ENCODE peak calls at places on chromosomes 5 and 9, in six cellular contexts. M is H1, B is GM12892, T is K562, R is GM12878, J is HepG2. V is an unnamed sample.

GRCh38 chr5:140324041-140324833 is 21.3 kb upstream of the PFDN1 start:
- DNase-seq in T (no peak), B (no peak), J (peak), R (no peak), M (no peak), V (no peak)

GRCh38 chr5:173764321-173765029 is 123.7 kb upstream of the CPEB4 start:
- DNase-seq in M (no peak), T (peak), B (no peak), J (peak), R (no peak), V (no peak)

GRCh38 chr9:34079181-34079580 is 30.5 kb upstream of the UBAP2 start:
- DNase-seq in J (no peak), R (no peak), M (no peak), T (peak), B (no peak), V (no peak)

GRCh38 chr5:65120371-65120967 is 351.7 kb downstream of the CWC27 start:
- DNase-seq in B (no peak), T (no peak), R (no peak), M (no peak), J (no peak), V (no peak)

GRCh38 chr5:91382530-91383026 is 539 bp downstream of the ARRDC3 start:
- DNase-seq in T (no peak), M (no peak), R (peak), J (peak), B (no peak), V (no peak)

GRCh38 chr5:171023508-171023907 is 161.7 kb downstream of the RANBP17 start:
- DNase-seq in M (no peak), T (no peak), B (no peak), R (no peak), J (no peak), V (no peak)

GRCh38 chr9:3006917-3007316 is 163.0 kb upstream of the PUM3 start:
- DNase-seq in B (no peak), R (no peak), M (no peak), J (no peak), T (no peak), V (no peak)

GRCh38 chr9:35606138-35606504 is 1.1 kb downstream of the TESK1 start:
- DNase-seq in J (no peak), T (peak), M (no peak), R (no peak), B (no peak), V (no peak)

GRCh38 chr5:38738898-38739743 is 106.7 kb upstream of the OSMR start:
- DNase-seq in B (no peak), J (no peak), R (no peak), M (no peak), T (no peak), V (no peak)

GRCh38 chr5:148586796-148587195 is 67.5 kb downstream of the HTR4 start:
- DNase-seq in R (no peak), T (no peak), J (no peak), B (no peak), M (no peak), V (no peak)

GRCh38 chr5:170348069-170348702 is 41.0 kb downstream of the KCNMB1 start:
- DNase-seq in T (no peak), J (no peak), M (no peak), R (no peak), B (no peak), V (no peak)

GRCh38 chr5:39176740-39177628 is 42.4 kb downstream of the FYB1 start:
- DNase-seq in J (no peak), T (no peak), B (no peak), R (peak), M (no peak), V (no peak)

GRCh38 chr5:150224483-150225027 is 34.7 kb downstream of the SLC6A7 start:
- DNase-seq in J (no peak), B (no peak), M (no peak), T (peak), R (no peak), V (no peak)

GRCh38 chr9:70679845-70680244 is 265.4 kb upstream of the KLF9 start:
- DNase-seq in M (no peak), B (no peak), J (no peak), T (no peak), R (no peak), V (no peak)

GRCh38 chr5:73668422-73669116 is 42.6 kb downstream of the ARHGEF28 start:
- DNase-seq in M (no peak), J (no peak), B (no peak), R (no peak), T (no peak), V (no peak)

GRCh38 chr9:137161558-137162483 is 8.0 kb downstream of the LRRC26 start:
- DNase-seq in R (no peak), T (peak), B (no peak), J (no peak), M (no peak), V (no peak)

GRCh38 chr9:8895498-8896224 is 1096.1 kb upstream of the DMAC1 start:
- DNase-seq in J (peak), B (no peak), M (no peak), R (no peak), T (no peak), V (no peak)

GRCh38 chr5:140242099-140242498 is 60.8 kb downstream of the PFDN1 start:
- DNase-seq in M (no peak), B (no peak), J (no peak), T (peak), R (no peak), V (no peak)

GRCh38 chr9:32928145-32928763 is 73.2 kb downstream of the APTX start:
- DNase-seq in R (no peak), B (no peak), J (no peak), M (no peak), T (no peak), V (no peak)

GRCh38 chr5:33370135-33370472 is 70.7 kb upstream of the TARS1 start:
- DNase-seq in B (no peak), T (no peak), M (no peak), J (no peak), R (no peak), V (no peak)

GRCh38 chr5:103565711-103566110 is 3.1 kb upstream of the NUDT12 start:
- DNase-seq in T (no peak), M (no peak), B (no peak), R (no peak), J (no peak), V (no peak)

GRCh38 chr5:130762031-130762430 is 403.0 kb downstream of the HINT1 start:
- DNase-seq in J (no peak), B (no peak), T (no peak), M (no peak), R (no peak), V (no peak)

GRCh38 chr5:37789991-37790390 is 49.9 kb downstream of the GDNF start:
- DNase-seq in J (no peak), T (no peak), B (no peak), M (no peak), R (no peak), V (no peak)

GRCh38 chr9:73780916-73781315 is 629.3 kb downstream of the ANXA1 start:
- DNase-seq in B (no peak), M (no peak), R (no peak), T (no peak), J (no peak), V (no peak)

GRCh38 chr5:15794117-15794985 is 294.4 kb downstream of the FBXL7 start:
- DNase-seq in J (no peak), B (no peak), R (no peak), T (no peak), M (no peak), V (no peak)

GRCh38 chr5:15790446-15791005 is 290.5 kb downstream of the FBXL7 start:
- DNase-seq in M (no peak), B (no peak), R (no peak), J (no peak), T (no peak), V (no peak)

GRCh38 chr5:15791274-15791673 is 291.3 kb downstream of the FBXL7 start:
- DNase-seq in J (no peak), R (no peak), M (no peak), B (no peak), T (no peak), V (no peak)

GRCh38 chr5:15789661-15790060 is 289.7 kb downstream of the FBXL7 start:
- DNase-seq in R (no peak), M (no peak), B (no peak), J (no peak), T (no peak), V (no peak)

DNA sequence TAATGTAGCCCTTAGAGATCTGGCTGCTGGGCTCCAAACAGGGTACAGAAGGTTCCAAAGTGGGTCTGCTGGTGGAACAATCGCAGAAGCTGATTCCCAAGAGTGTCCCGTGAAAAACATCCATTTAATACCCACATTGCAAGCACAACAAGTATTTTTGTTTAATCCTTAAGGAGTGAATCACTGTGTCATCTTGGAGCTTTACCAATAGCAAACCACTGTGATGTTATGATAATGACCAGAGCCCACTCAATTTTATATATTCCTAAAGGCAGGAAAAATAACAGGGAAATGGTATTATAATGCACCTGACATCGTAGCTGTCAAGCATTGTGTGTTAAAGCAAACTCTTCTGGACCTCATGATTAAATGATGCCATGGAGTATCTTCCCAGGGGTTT is 291.9 kb downstream of the FBXL7 start:
- DNase-seq in T (no peak), R (no peak), M (no peak), B (no peak), J (no peak), V (no peak)
- TF ChIP-seq TAF1 in T (no peak), R (no peak), M (no peak), B (no peak), J (no peak), V (no peak)

GRCh38 chr9:97761066-97761598 is 64.0 kb upstream of the XPA start:
- DNase-seq in B (no peak), M (no peak), R (no peak), J (peak), T (no peak), V (no peak)

GRCh38 chr9:97761879-97762278 is 64.7 kb upstream of the XPA start:
- DNase-seq in B (no peak), T (no peak), R (no peak), M (no peak), J (no peak), V (no peak)

GRCh38 chr9:97758334-97758916 is 61.3 kb upstream of the XPA start:
- DNase-seq in B (no peak), R (no peak), M (no peak), T (no peak), J (no peak), V (no peak)

GRCh38 chr9:97756991-97757390 is 59.9 kb upstream of the XPA start:
- DNase-seq in J (no peak), M (no peak), T (no peak), R (no peak), B (no peak), V (no peak)

DNA sequence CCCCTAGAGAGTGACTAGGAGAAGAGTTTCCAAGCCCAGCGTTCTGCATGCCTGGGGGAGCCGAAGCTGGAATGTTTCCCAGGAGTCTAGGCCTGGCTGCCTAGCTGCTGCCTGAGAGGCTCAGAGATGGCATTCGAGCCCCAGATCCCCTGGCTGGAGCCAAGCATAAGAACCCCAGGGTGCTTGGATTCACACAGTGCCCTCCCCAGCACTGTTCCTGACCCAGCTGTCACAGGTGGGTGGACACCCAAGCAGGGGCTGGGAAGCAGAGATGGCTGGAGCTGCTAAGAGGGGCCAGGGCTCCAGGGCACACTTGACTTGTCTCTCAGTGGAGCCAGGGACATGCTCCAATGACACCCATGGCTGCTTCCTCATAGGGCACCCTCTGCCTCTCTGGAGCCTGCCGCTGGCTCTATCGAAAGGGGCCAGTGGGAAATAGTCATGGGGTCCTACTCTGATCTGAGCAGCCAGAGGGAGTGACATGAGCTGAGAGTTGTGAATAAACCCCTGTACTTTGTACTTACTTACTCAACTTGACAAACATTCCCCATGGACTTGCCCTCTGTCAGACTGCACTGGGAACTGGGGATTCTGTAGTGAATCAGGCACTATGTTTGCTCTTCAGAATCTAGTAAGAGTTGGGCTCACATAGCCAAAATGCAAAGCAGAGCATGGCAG is 62.6 kb upstream of the XPA start:
- DNase-seq in T (no peak), J (peak), B (no peak), M (no peak), R (no peak), V (no peak)
- TF ChIP-seq POLR2A in T (no peak), J (peak), B (no peak), M (no peak), R (no peak), V (no peak)

GRCh38 chr9:99359336-99359735 is 137.3 kb downstream of the SEC61B start:
- DNase-seq in M (no peak), R (no peak), T (no peak), B (no peak), J (no peak), V (no peak)
- TF ChIP-seq TAF1 in M (no peak), R (no peak), T (no peak), B (no peak), J (no peak), V (no peak)

DNA sequence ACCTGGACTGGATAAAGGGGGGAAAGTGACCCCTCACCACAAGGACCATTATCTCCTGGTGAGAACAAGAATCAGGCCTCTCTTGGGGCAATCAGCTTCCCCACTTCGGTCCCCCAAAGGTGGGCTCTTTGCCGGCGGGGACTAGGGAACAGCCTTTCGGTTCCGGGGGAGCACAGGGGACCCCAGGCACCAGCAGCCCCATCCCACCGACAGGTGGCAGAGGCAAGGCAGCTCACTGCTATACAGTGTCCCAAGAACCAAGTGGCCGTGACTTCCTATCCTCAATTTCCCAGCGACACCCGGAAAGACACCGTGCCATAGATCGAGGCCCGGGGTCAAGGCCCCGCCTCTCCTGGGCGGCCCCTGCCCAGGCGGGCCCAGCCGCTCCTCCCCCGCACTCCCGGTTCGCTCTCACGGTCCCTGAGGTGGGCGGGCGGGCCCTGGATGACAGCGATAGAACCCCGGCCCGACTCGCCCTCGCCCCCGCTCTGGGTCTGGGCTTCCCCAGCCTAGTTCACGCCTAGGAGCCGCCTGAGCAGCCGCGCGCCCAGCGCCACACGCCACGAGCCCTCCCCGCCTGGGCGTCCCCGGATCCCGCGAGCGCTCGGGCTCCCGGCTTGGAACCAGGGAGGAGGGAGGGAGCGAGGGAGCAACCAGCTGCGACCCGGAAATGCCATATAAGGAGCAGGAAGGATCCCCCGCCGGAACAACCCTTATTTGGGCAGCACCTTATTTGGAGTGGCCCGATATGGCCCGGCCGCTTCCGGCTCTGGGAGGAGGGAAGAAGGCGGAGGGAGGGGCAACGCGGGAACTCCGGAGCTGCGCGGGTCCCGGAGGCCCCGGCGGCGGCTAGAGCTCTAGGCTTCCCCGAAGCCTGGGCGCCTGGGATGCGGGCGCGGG is 641 bp upstream of the EGR1 start:
- DNase-seq in R (peak), M (peak), J (peak), B (peak), T (peak), V (peak)
- TF ChIP-seq POLR2A in R (peak), M (no peak), J (no peak), B (peak), T (peak), V (peak)

GRCh38 chr9:113580041-113580953 is 116.8 kb downstream of the RGS3 start:
- DNase-seq in R (peak), T (no peak), M (no peak), B (no peak), J (no peak), V (no peak)
- TF ChIP-seq TAF1 in R (no peak), T (no peak), M (no peak), B (no peak), J (no peak), V (no peak)

GRCh38 chr9:90919883-90920282 is 118.3 kb downstream of the SYK start:
- DNase-seq in M (no peak), J (no peak), B (no peak), T (no peak), R (no peak), V (no peak)

GRCh38 chr9:90916147-90916734 is 114.6 kb downstream of the SYK start:
- DNase-seq in T (no peak), J (no peak), R (no peak), M (no peak), B (no peak), V (no peak)

GRCh38 chr9:90925581-90926257 is 124.1 kb downstream of the SYK start:
- DNase-seq in B (no peak), T (no peak), M (no peak), R (no peak), J (no peak), V (no peak)

GRCh38 chr9:90921969-90922368 is 120.3 kb downstream of the SYK start:
- DNase-seq in R (no peak), J (no peak), M (no peak), B (no peak), T (no peak), V (no peak)

GRCh38 chr9:90921104-90921503 is 119.5 kb downstream of the SYK start:
- DNase-seq in R (no peak), B (no peak), M (no peak), J (no peak), T (no peak), V (no peak)
- TF ChIP-seq POLR2A in R (no peak), B (no peak), M (no peak), J (no peak), T (no peak), V (no peak)